ENCODE peak calls at places on chromosome 14, in seven cellular contexts. One of them, this sample, is unnamed.

GRCh38 chr14:97977711-97978261 is 1180.6 kb downstream of the VRK1 start:
- DNase-seq in type B pancreatic cell: no peak
- DNase-seq in astrocyte of the hippocampus: peak; percentile 86
- DNase-seq in vagina: no peak
- DNase-seq in substantia nigra: peak; percentile 63
- DNase-seq in H1: no peak
- DNase-seq in GM19239: no peak
- DNase-seq in this sample: no peak

GRCh38 chr14:71466942-71467341 is 465.3 kb upstream of the RGS6 start:
- DNase-seq in type B pancreatic cell: no peak
- DNase-seq in astrocyte of the hippocampus: peak; percentile 35
- DNase-seq in vagina: no peak
- DNase-seq in substantia nigra: no peak
- DNase-seq in H1: no peak
- DNase-seq in GM19239: no peak
- DNase-seq in this sample: no peak

GRCh38 chr14:22483863-22484593 is 105.0 kb downstream of the DAD1 start:
- DNase-seq in type B pancreatic cell: no peak
- DNase-seq in astrocyte of the hippocampus: no peak
- DNase-seq in vagina: no peak
- DNase-seq in substantia nigra: no peak
- DNase-seq in H1: no peak
- DNase-seq in GM19239: no peak
- DNase-seq in this sample: no peak

GRCh38 chr14:101082436-101083384 is 179.2 kb upstream of the RTL1 start:
- DNase-seq in type B pancreatic cell: peak; percentile 55
- DNase-seq in astrocyte of the hippocampus: no peak
- DNase-seq in vagina: peak; percentile 47
- DNase-seq in substantia nigra: no peak
- DNase-seq in H1: no peak
- DNase-seq in GM19239: no peak
- DNase-seq in this sample: no peak

GRCh38 chr14:101836131-101836530 is 74.6 kb downstream of the PPP2R5C start:
- DNase-seq in type B pancreatic cell: no peak
- DNase-seq in astrocyte of the hippocampus: no peak
- DNase-seq in vagina: no peak
- DNase-seq in substantia nigra: no peak
- DNase-seq in H1: no peak
- DNase-seq in GM19239: no peak
- DNase-seq in this sample: no peak

GRCh38 chr14:106327234-106327633 is 800.9 kb downstream of the TMEM121 start:
- DNase-seq in type B pancreatic cell: no peak
- DNase-seq in astrocyte of the hippocampus: no peak
- DNase-seq in vagina: no peak
- DNase-seq in substantia nigra: no peak
- DNase-seq in H1: no peak
- DNase-seq in GM19239: no peak
- DNase-seq in this sample: no peak

GRCh38 chr14:60760648-60761364 is 26.2 kb downstream of the MNAT1 start:
- DNase-seq in type B pancreatic cell: no peak
- DNase-seq in astrocyte of the hippocampus: peak; percentile 6
- DNase-seq in vagina: no peak
- DNase-seq in substantia nigra: no peak
- DNase-seq in H1: peak; percentile 13
- DNase-seq in GM19239: no peak
- DNase-seq in this sample: no peak

GRCh38 chr14:71773900-71774481 is 158.2 kb upstream of the RGS6 start:
- DNase-seq in type B pancreatic cell: no peak
- DNase-seq in astrocyte of the hippocampus: no peak
- DNase-seq in vagina: no peak
- DNase-seq in substantia nigra: no peak
- DNase-seq in H1: no peak
- DNase-seq in GM19239: no peak
- DNase-seq in this sample: no peak

GRCh38 chr14:104580961-104581360 is 1.4 kb downstream of the C14orf180 start:
- DNase-seq in type B pancreatic cell: no peak
- DNase-seq in astrocyte of the hippocampus: peak; percentile 69
- DNase-seq in vagina: no peak
- DNase-seq in substantia nigra: no peak
- DNase-seq in H1: no peak
- DNase-seq in GM19239: no peak
- DNase-seq in this sample: peak; percentile 10

GRCh38 chr14:38129192-38129591 is 78.5 kb upstream of the SSTR1 start:
- DNase-seq in type B pancreatic cell: no peak
- DNase-seq in astrocyte of the hippocampus: no peak
- DNase-seq in vagina: no peak
- DNase-seq in substantia nigra: no peak
- DNase-seq in H1: no peak
- DNase-seq in GM19239: no peak
- DNase-seq in this sample: no peak

GRCh38 chr14:40842816-40843215 is 763.9 kb upstream of the LRFN5 start:
- DNase-seq in type B pancreatic cell: no peak
- DNase-seq in astrocyte of the hippocampus: no peak
- DNase-seq in vagina: no peak
- DNase-seq in substantia nigra: no peak
- DNase-seq in H1: no peak
- DNase-seq in GM19239: no peak
- DNase-seq in this sample: no peak

GRCh38 chr14:68797180-68797670 is 4.4 kb upstream of the ZFP36L1 start:
- DNase-seq in type B pancreatic cell: peak; percentile 67
- DNase-seq in astrocyte of the hippocampus: no peak
- DNase-seq in vagina: no peak
- DNase-seq in substantia nigra: no peak
- DNase-seq in H1: peak; percentile 84
- DNase-seq in GM19239: no peak
- DNase-seq in this sample: no peak

GRCh38 chr14:27049611-27050172 is 451.9 kb upstream of the NOVA1 start:
- DNase-seq in type B pancreatic cell: no peak
- DNase-seq in astrocyte of the hippocampus: no peak
- DNase-seq in vagina: no peak
- DNase-seq in substantia nigra: no peak
- DNase-seq in H1: no peak
- DNase-seq in GM19239: no peak
- DNase-seq in this sample: no peak

GRCh38 chr14:73462078-73462715 is 3.9 kb upstream of the NUMB start:
- DNase-seq in type B pancreatic cell: no peak
- DNase-seq in astrocyte of the hippocampus: peak; percentile 71
- DNase-seq in vagina: no peak
- DNase-seq in substantia nigra: peak; percentile 43
- DNase-seq in H1: no peak
- DNase-seq in GM19239: no peak
- DNase-seq in this sample: peak; percentile 75

GRCh38 chr14:100116134-100116533 is 43.3 kb downstream of the DEGS2 start:
- DNase-seq in type B pancreatic cell: no peak
- DNase-seq in astrocyte of the hippocampus: no peak
- DNase-seq in vagina: no peak
- DNase-seq in substantia nigra: no peak
- DNase-seq in H1: no peak
- DNase-seq in GM19239: no peak
- DNase-seq in this sample: no peak

GRCh38 chr14:75257241-75257640 is 21.4 kb upstream of the FOS start:
- DNase-seq in type B pancreatic cell: no peak
- DNase-seq in astrocyte of the hippocampus: no peak
- DNase-seq in vagina: no peak
- DNase-seq in substantia nigra: no peak
- DNase-seq in H1: no peak
- DNase-seq in GM19239: no peak
- DNase-seq in this sample: peak; percentile 64

GRCh38 chr14:86430807-86431206 is 900.9 kb downstream of the FLRT2 start:
- DNase-seq in type B pancreatic cell: no peak
- DNase-seq in astrocyte of the hippocampus: no peak
- DNase-seq in vagina: no peak
- DNase-seq in substantia nigra: no peak
- DNase-seq in H1: no peak
- DNase-seq in GM19239: no peak
- DNase-seq in this sample: no peak

GRCh38 chr14:99971929-99972747 is 93.1 kb upstream of the EVL start:
- DNase-seq in type B pancreatic cell: no peak
- DNase-seq in astrocyte of the hippocampus: peak; percentile 31
- DNase-seq in vagina: no peak
- DNase-seq in substantia nigra: no peak
- DNase-seq in H1: no peak
- DNase-seq in GM19239: no peak
- DNase-seq in this sample: no peak

GRCh38 chr14:96501383-96501745 is 818 bp upstream of the PAPOLA start:
- DNase-seq in type B pancreatic cell: no peak
- DNase-seq in astrocyte of the hippocampus: no peak
- DNase-seq in vagina: no peak
- DNase-seq in substantia nigra: no peak
- DNase-seq in H1: no peak
- DNase-seq in GM19239: no peak
- DNase-seq in this sample: no peak

GRCh38 chr14:96274122-96274910 is 18.3 kb downstream of the BDKRB1 start:
- DNase-seq in type B pancreatic cell: no peak
- DNase-seq in astrocyte of the hippocampus: no peak
- DNase-seq in vagina: peak; percentile 93
- DNase-seq in substantia nigra: peak; percentile 21
- DNase-seq in H1: no peak
- DNase-seq in GM19239: no peak
- DNase-seq in this sample: no peak

GRCh38 chr14:87805315-87805723 is 187.7 kb downstream of the GALC start:
- DNase-seq in type B pancreatic cell: no peak
- DNase-seq in astrocyte of the hippocampus: peak; percentile 34
- DNase-seq in vagina: no peak
- DNase-seq in substantia nigra: no peak
- DNase-seq in H1: peak; percentile 29
- DNase-seq in GM19239: peak; percentile 27
- DNase-seq in this sample: no peak

GRCh38 chr14:105330491-105330895 is 15.9 kb downstream of the PACS2 start:
- DNase-seq in type B pancreatic cell: no peak
- DNase-seq in astrocyte of the hippocampus: peak; percentile 37
- DNase-seq in vagina: no peak
- DNase-seq in substantia nigra: no peak
- DNase-seq in H1: no peak
- DNase-seq in GM19239: no peak
- DNase-seq in this sample: peak; percentile 51

GRCh38 chr14:68426661-68427549 is 366.0 kb downstream of the ZFP36L1 start:
- DNase-seq in type B pancreatic cell: no peak
- DNase-seq in astrocyte of the hippocampus: no peak
- DNase-seq in vagina: no peak
- DNase-seq in substantia nigra: no peak
- DNase-seq in H1: no peak
- DNase-seq in GM19239: no peak
- DNase-seq in this sample: peak; percentile 45

GRCh38 chr14:78071016-78071549 is 99.1 kb upstream of the NRXN3 start:
- DNase-seq in type B pancreatic cell: no peak
- DNase-seq in astrocyte of the hippocampus: peak; percentile 9
- DNase-seq in vagina: no peak
- DNase-seq in substantia nigra: no peak
- DNase-seq in H1: no peak
- DNase-seq in GM19239: no peak
- DNase-seq in this sample: no peak

GRCh38 chr14:65044596-65044959 is 57.7 kb downstream of the MAX start:
- DNase-seq in type B pancreatic cell: no peak
- DNase-seq in astrocyte of the hippocampus: no peak
- DNase-seq in vagina: no peak
- DNase-seq in substantia nigra: no peak
- DNase-seq in H1: no peak
- DNase-seq in GM19239: no peak
- DNase-seq in this sample: no peak

GRCh38 chr14:35342160-35343010 is 50.2 kb downstream of the PSMA6 start:
- DNase-seq in type B pancreatic cell: no peak
- DNase-seq in astrocyte of the hippocampus: peak; percentile 58
- DNase-seq in vagina: no peak
- DNase-seq in substantia nigra: peak; percentile 84
- DNase-seq in H1: no peak
- DNase-seq in GM19239: no peak
- DNase-seq in this sample: no peak

GRCh38 chr14:46250113-46250703 is 401.4 kb downstream of the RPL10L start:
- DNase-seq in type B pancreatic cell: no peak
- DNase-seq in astrocyte of the hippocampus: peak; percentile 31
- DNase-seq in vagina: no peak
- DNase-seq in substantia nigra: no peak
- DNase-seq in H1: no peak
- DNase-seq in GM19239: no peak
- DNase-seq in this sample: no peak

GRCh38 chr14:33836203-33836894 is 114.5 kb downstream of the EGLN3 start:
- DNase-seq in type B pancreatic cell: no peak
- DNase-seq in astrocyte of the hippocampus: no peak
- DNase-seq in vagina: no peak
- DNase-seq in substantia nigra: no peak
- DNase-seq in H1: no peak
- DNase-seq in GM19239: no peak
- DNase-seq in this sample: peak; percentile 75

GRCh38 chr14:65864993-65865392 is 452.5 kb downstream of the FUT8 start:
- DNase-seq in type B pancreatic cell: no peak
- DNase-seq in astrocyte of the hippocampus: no peak
- DNase-seq in vagina: no peak
- DNase-seq in substantia nigra: no peak
- DNase-seq in H1: no peak
- DNase-seq in GM19239: no peak
- DNase-seq in this sample: no peak

GRCh38 chr14:77190977-77191376 is 9.4 kb downstream of the TMEM63C start:
- DNase-seq in type B pancreatic cell: no peak
- DNase-seq in astrocyte of the hippocampus: no peak
- DNase-seq in vagina: no peak
- DNase-seq in substantia nigra: no peak
- DNase-seq in H1: no peak
- DNase-seq in GM19239: no peak
- DNase-seq in this sample: no peak

GRCh38 chr14:75299064-75299463 is 20.4 kb downstream of the FOS start:
- DNase-seq in type B pancreatic cell: no peak
- DNase-seq in astrocyte of the hippocampus: no peak
- DNase-seq in vagina: no peak
- DNase-seq in substantia nigra: no peak
- DNase-seq in H1: no peak
- DNase-seq in GM19239: no peak
- DNase-seq in this sample: peak; percentile 79

GRCh38 chr14:65304239-65304638 is 108.3 kb upstream of the FUT8 start:
- DNase-seq in type B pancreatic cell: no peak
- DNase-seq in astrocyte of the hippocampus: no peak
- DNase-seq in vagina: no peak
- DNase-seq in substantia nigra: no peak
- DNase-seq in H1: no peak
- DNase-seq in GM19239: no peak
- DNase-seq in this sample: no peak

GRCh38 chr14:81818271-81818670 is 284.6 kb upstream of the SEL1L start:
- DNase-seq in type B pancreatic cell: no peak
- DNase-seq in astrocyte of the hippocampus: no peak
- DNase-seq in vagina: no peak
- DNase-seq in substantia nigra: no peak
- DNase-seq in H1: no peak
- DNase-seq in GM19239: no peak
- DNase-seq in this sample: no peak

This sample was measured in NCI-H226.